ENCODE peak calls at places on chromosomes 13 and 19, in ten cellular contexts. W is left cardiac atrium; X is stimulated activated CD4-positive, alpha-beta T cell treated with anti-CD3 and anti-CD28 coated beads, Interleukin-15, amount 100 ng/mL, for 1 hour; L is omental fat pad; P is neural progenitor cell; D is tibial artery; B is choroid plexus epithelial cell; U is mesenteric fat pad; G is esophagus muscularis mucosa; N is GM12865. E is an unnamed sample.

GRCh38 chr19:10892256-10892655 is 20.9 kb downstream of the CARM1 start:
- DNase-seq in W (no peak), X (no peak), L (no peak), P (no peak), D (no peak), B (no peak), U (no peak), G (no peak), N (no peak), E (no peak)

GRCh38 chr13:107992542-107992941 is 222.8 kb downstream of the LIG4 start:
- DNase-seq in W (no peak), X (no peak), L (no peak), P (no peak), D (no peak), B (peak), U (no peak), G (no peak), N (no peak), E (no peak)

GRCh38 chr13:99197257-99197651 is 3.4 kb upstream of the UBAC2 start:
- DNase-seq in W (no peak), X (no peak), L (no peak), P (no peak), D (no peak), B (no peak), U (no peak), G (no peak), N (no peak), E (no peak)

GRCh38 chr19:18131841-18132596 is 20.9 kb upstream of the PIK3R2 start:
- DNase-seq in W (no peak), X (no peak), L (no peak), P (peak), D (no peak), B (no peak), U (no peak), G (no peak), N (no peak), E (no peak)

GRCh38 chr19:45790942-45791341 is 1.7 kb downstream of the DMWD start:
- DNase-seq in W (no peak), X (no peak), L (no peak), P (no peak), D (no peak), B (no peak), U (no peak), G (no peak), N (peak), E (no peak)

GRCh38 chr19:1239796-1240737 is 1.5 kb upstream of the ATP5F1D start:
- DNase-seq in W (peak), X (peak), L (peak), P (peak), D (peak), B (peak), U (peak), G (no peak), N (peak), E (peak)

GRCh38 chr19:54473071-54473941 is at the start of gene CDC42EP5:
- DNase-seq in W (peak), X (no peak), L (no peak), P (peak), D (peak), B (peak), U (no peak), G (peak), N (no peak), E (no peak)

GRCh38 chr13:60671386-60671785 is 274.4 kb downstream of the TDRD3 start:
- DNase-seq in W (no peak), X (no peak), L (no peak), P (no peak), D (no peak), B (no peak), U (no peak), G (no peak), N (no peak), E (no peak)

E was measured in NCI-H1048.